ENCODE peak calls at places on chromosomes 13 and 19, in seven cellular contexts. One of them, this sample, is unnamed.

GRCh38 chr13:94968040-94968756 is 255.9 kb upstream of the SOX21 start:
- DNase-seq in pancreas: no peak
- DNase-seq in heart right ventricle: peak; percentile 3
- DNase-seq in breast epithelium: no peak
- DNase-seq in astrocyte of the cerebellum: no peak
- DNase-seq in WERI-Rb-1: peak; percentile 64
- DNase-seq in ovary: peak; percentile 27
- DNase-seq in this sample: peak; percentile 46

GRCh38 chr19:14561832-14562351 is 10.0 kb downstream of the NDUFB7 start:
- DNase-seq in pancreas: no peak
- DNase-seq in heart right ventricle: peak; percentile 57
- DNase-seq in ovary: no peak
- DNase-seq in WERI-Rb-1: no peak
- DNase-seq in breast epithelium: no peak
- DNase-seq in astrocyte of the cerebellum: no peak
- DNase-seq in this sample: no peak

GRCh38 chr19:42178791-42179500 is 38.5 kb downstream of the DEDD2 start:
- DNase-seq in ovary: no peak
- DNase-seq in pancreas: no peak
- DNase-seq in astrocyte of the cerebellum: no peak
- DNase-seq in WERI-Rb-1: peak; percentile 59
- DNase-seq in heart right ventricle: no peak
- DNase-seq in breast epithelium: no peak
- DNase-seq in this sample: peak; percentile 45

GRCh38 chr19:2476451-2477140 is 669 bp downstream of the GADD45B start:
- DNase-seq in WERI-Rb-1: peak; percentile 53
- DNase-seq in astrocyte of the cerebellum: no peak
- DNase-seq in heart right ventricle: peak; percentile 50
- DNase-seq in ovary: peak; percentile 61
- DNase-seq in breast epithelium: peak; percentile 62
- DNase-seq in pancreas: peak; percentile 64
- DNase-seq in this sample: no peak

GRCh38 chr13:73056054-73056962 is 2.5 kb upstream of the KLF5 start:
- DNase-seq in astrocyte of the cerebellum: peak; percentile 80
- DNase-seq in pancreas: no peak
- DNase-seq in breast epithelium: no peak
- DNase-seq in WERI-Rb-1: no peak
- DNase-seq in ovary: no peak
- DNase-seq in heart right ventricle: no peak
- DNase-seq in this sample: no peak

GRCh38 chr13:77868717-77869116 is 49.9 kb downstream of the EDNRB start:
- DNase-seq in WERI-Rb-1: no peak
- DNase-seq in ovary: no peak
- DNase-seq in breast epithelium: no peak
- DNase-seq in astrocyte of the cerebellum: no peak
- DNase-seq in pancreas: no peak
- DNase-seq in heart right ventricle: no peak
- DNase-seq in this sample: no peak

GRCh38 chr13:33743438-33744368 is 74.2 kb upstream of the RFC3 start:
- DNase-seq in breast epithelium: no peak
- DNase-seq in WERI-Rb-1: no peak
- DNase-seq in astrocyte of the cerebellum: no peak
- DNase-seq in ovary: no peak
- DNase-seq in pancreas: no peak
- DNase-seq in heart right ventricle: no peak
- DNase-seq in this sample: no peak

GRCh38 chr13:23674795-23675640 is 104.8 kb downstream of the TNFRSF19 start:
- DNase-seq in heart right ventricle: no peak
- DNase-seq in breast epithelium: no peak
- DNase-seq in ovary: no peak
- DNase-seq in pancreas: no peak
- DNase-seq in WERI-Rb-1: no peak
- DNase-seq in astrocyte of the cerebellum: peak; percentile 62
- DNase-seq in this sample: no peak

GRCh38 chr19:37691881-37692504 is 27.6 kb downstream of the ZNF607 start:
- DNase-seq in astrocyte of the cerebellum: peak; percentile 51
- DNase-seq in ovary: peak; percentile 87
- DNase-seq in WERI-Rb-1: peak; percentile 94
- DNase-seq in pancreas: peak; percentile 59
- DNase-seq in heart right ventricle: peak; percentile 89
- DNase-seq in breast epithelium: peak; percentile 66
- DNase-seq in this sample: peak; percentile 76
- TF ChIP-seq CTCF in astrocyte of the cerebellum: no peak
- TF ChIP-seq CTCF in ovary: no peak
- TF ChIP-seq CTCF in WERI-Rb-1: peak; percentile 41
- TF ChIP-seq CTCF in pancreas: no peak
- TF ChIP-seq CTCF in heart right ventricle: no peak
- TF ChIP-seq CTCF in breast epithelium: no peak
- TF ChIP-seq CTCF in this sample: no peak

DNA sequence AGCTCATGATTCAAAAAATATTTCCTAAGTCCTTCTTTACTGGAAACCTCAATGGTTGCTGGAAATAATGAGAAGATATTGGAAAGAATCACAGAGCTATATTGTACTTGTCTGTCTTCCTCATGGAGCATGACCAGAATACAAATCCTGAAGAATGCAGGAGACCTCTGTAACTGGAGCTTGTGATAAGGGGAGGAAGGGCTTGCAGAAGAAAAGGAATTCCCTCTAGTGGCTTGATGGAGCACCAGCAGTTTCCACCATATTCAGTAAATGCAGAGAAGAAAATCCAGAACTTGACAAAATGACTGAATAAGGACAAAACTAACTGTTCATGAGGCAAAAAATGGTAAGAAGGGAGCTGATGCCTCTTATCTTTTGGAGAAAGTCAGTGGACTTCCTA is 1333.1 kb downstream of the EFNB2 start:
- DNase-seq in ovary: no peak
- DNase-seq in WERI-Rb-1: peak; percentile 32
- DNase-seq in astrocyte of the cerebellum: peak; percentile 41
- DNase-seq in breast epithelium: no peak
- DNase-seq in pancreas: no peak
- DNase-seq in heart right ventricle: no peak
- DNase-seq in this sample: no peak
- TF ChIP-seq CTCF in ovary: no peak
- TF ChIP-seq CTCF in WERI-Rb-1: peak; percentile 84
- TF ChIP-seq CTCF in astrocyte of the cerebellum: peak; percentile 84
- TF ChIP-seq CTCF in breast epithelium: no peak
- TF ChIP-seq CTCF in pancreas: peak; percentile 31
- TF ChIP-seq CTCF in heart right ventricle: peak; percentile 51
- TF ChIP-seq CTCF in this sample: peak; percentile 81

GRCh38 chr19:8392017-8392591 is 1.9 kb downstream of the RAB11B start:
- DNase-seq in breast epithelium: no peak
- DNase-seq in WERI-Rb-1: no peak
- DNase-seq in pancreas: peak; percentile 61
- DNase-seq in astrocyte of the cerebellum: no peak
- DNase-seq in ovary: peak; percentile 51
- DNase-seq in heart right ventricle: peak; percentile 50
- DNase-seq in this sample: no peak
- TF ChIP-seq CTCF in breast epithelium: no peak
- TF ChIP-seq CTCF in WERI-Rb-1: no peak
- TF ChIP-seq CTCF in pancreas: no peak
- TF ChIP-seq CTCF in astrocyte of the cerebellum: no peak
- TF ChIP-seq CTCF in ovary: no peak
- TF ChIP-seq CTCF in heart right ventricle: no peak
- TF ChIP-seq CTCF in this sample: no peak

DNA sequence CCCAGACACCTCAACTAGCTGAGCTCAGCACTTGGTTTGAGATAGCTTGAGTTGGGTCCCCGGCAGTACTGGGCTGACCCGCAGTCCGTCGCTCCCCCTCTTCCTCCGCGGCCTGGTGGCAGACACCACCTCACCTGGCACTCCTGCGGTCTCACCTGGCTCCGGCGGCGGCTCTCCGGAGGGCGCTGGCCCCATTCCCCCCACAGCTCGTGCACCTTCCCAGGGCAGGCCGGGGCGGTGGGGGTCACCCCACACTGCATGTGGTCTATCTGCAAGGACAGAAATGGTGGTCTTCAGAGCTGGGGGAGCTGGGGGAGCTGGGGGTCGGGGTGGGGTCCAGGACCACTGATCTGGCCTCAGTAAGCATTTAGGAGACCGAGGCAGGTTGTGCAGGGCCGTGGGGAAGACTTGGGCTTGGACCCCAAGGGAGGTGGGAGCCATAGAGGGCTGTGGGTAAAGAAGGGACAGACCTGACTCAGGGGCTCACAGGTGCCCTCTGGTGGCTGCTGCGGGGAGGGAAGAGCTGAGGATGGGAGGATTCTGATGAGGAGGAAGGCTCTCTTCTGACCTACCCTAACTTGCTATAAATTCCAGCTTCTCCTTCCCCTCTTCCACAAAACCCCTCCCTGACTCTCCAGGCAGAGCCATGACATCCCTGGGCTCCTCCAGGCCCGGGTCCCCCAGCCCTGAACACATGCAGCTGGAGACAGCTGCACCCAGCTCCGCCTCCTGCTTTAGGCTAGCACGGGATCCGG is 6.7 kb upstream of the PLIN4 start:
- DNase-seq in WERI-Rb-1: peak; percentile 69
- DNase-seq in astrocyte of the cerebellum: no peak
- DNase-seq in ovary: peak; percentile 75
- DNase-seq in pancreas: peak; percentile 59
- DNase-seq in heart right ventricle: peak; percentile 74
- DNase-seq in breast epithelium: no peak
- DNase-seq in this sample: peak; percentile 77
- TF ChIP-seq CTCF in WERI-Rb-1: peak; percentile 94
- TF ChIP-seq CTCF in astrocyte of the cerebellum: peak; percentile 83
- TF ChIP-seq CTCF in ovary: peak; percentile 34
- TF ChIP-seq CTCF in pancreas: peak; percentile 54
- TF ChIP-seq CTCF in heart right ventricle: peak; percentile 69
- TF ChIP-seq CTCF in breast epithelium: no peak
- TF ChIP-seq CTCF in this sample: peak; percentile 54

GRCh38 chr19:16920816-16921529 is 32.2 kb downstream of the F2RL3 start:
- DNase-seq in pancreas: no peak
- DNase-seq in heart right ventricle: no peak
- DNase-seq in astrocyte of the cerebellum: peak; percentile 38
- DNase-seq in breast epithelium: no peak
- DNase-seq in ovary: no peak
- DNase-seq in WERI-Rb-1: no peak
- DNase-seq in this sample: no peak
- TF ChIP-seq CTCF in pancreas: no peak
- TF ChIP-seq CTCF in heart right ventricle: no peak
- TF ChIP-seq CTCF in astrocyte of the cerebellum: no peak
- TF ChIP-seq CTCF in breast epithelium: no peak
- TF ChIP-seq CTCF in ovary: no peak
- TF ChIP-seq CTCF in WERI-Rb-1: no peak
- TF ChIP-seq CTCF in this sample: no peak

GRCh38 chr13:52449323-52450011 is 967 bp downstream of the VPS36 start:
- DNase-seq in WERI-Rb-1: no peak
- DNase-seq in astrocyte of the cerebellum: no peak
- DNase-seq in pancreas: no peak
- DNase-seq in breast epithelium: no peak
- DNase-seq in heart right ventricle: no peak
- DNase-seq in ovary: no peak
- DNase-seq in this sample: no peak

GRCh38 chr13:52452470-52452869 is 2.0 kb upstream of the VPS36 start:
- DNase-seq in heart right ventricle: no peak
- DNase-seq in breast epithelium: no peak
- DNase-seq in ovary: no peak
- DNase-seq in pancreas: no peak
- DNase-seq in astrocyte of the cerebellum: no peak
- DNase-seq in WERI-Rb-1: no peak
- DNase-seq in this sample: no peak

GRCh38 chr13:52447815-52448552 is 2.5 kb downstream of the VPS36 start:
- DNase-seq in heart right ventricle: no peak
- DNase-seq in astrocyte of the cerebellum: no peak
- DNase-seq in ovary: no peak
- DNase-seq in WERI-Rb-1: no peak
- DNase-seq in pancreas: no peak
- DNase-seq in breast epithelium: no peak
- DNase-seq in this sample: no peak

GRCh38 chr13:52450012-52450792 is at the start of gene VPS36:
- DNase-seq in pancreas: peak; percentile 96
- DNase-seq in astrocyte of the cerebellum: peak; percentile 85
- DNase-seq in breast epithelium: peak; percentile 94
- DNase-seq in heart right ventricle: peak; percentile 98
- DNase-seq in WERI-Rb-1: peak; percentile 85
- DNase-seq in ovary: peak; percentile 97
- DNase-seq in this sample: peak; percentile 100

GRCh38 chr13:52450793-52451116 is 321 bp upstream of the VPS36 start:
- DNase-seq in breast epithelium: no peak
- DNase-seq in pancreas: no peak
- DNase-seq in WERI-Rb-1: no peak
- DNase-seq in heart right ventricle: no peak
- DNase-seq in ovary: no peak
- DNase-seq in astrocyte of the cerebellum: no peak
- DNase-seq in this sample: no peak
- TF ChIP-seq CTCF in breast epithelium: peak; percentile 1
- TF ChIP-seq CTCF in pancreas: no peak
- TF ChIP-seq CTCF in WERI-Rb-1: no peak
- TF ChIP-seq CTCF in heart right ventricle: no peak
- TF ChIP-seq CTCF in ovary: no peak
- TF ChIP-seq CTCF in astrocyte of the cerebellum: no peak
- TF ChIP-seq CTCF in this sample: peak; percentile 62

DNA sequence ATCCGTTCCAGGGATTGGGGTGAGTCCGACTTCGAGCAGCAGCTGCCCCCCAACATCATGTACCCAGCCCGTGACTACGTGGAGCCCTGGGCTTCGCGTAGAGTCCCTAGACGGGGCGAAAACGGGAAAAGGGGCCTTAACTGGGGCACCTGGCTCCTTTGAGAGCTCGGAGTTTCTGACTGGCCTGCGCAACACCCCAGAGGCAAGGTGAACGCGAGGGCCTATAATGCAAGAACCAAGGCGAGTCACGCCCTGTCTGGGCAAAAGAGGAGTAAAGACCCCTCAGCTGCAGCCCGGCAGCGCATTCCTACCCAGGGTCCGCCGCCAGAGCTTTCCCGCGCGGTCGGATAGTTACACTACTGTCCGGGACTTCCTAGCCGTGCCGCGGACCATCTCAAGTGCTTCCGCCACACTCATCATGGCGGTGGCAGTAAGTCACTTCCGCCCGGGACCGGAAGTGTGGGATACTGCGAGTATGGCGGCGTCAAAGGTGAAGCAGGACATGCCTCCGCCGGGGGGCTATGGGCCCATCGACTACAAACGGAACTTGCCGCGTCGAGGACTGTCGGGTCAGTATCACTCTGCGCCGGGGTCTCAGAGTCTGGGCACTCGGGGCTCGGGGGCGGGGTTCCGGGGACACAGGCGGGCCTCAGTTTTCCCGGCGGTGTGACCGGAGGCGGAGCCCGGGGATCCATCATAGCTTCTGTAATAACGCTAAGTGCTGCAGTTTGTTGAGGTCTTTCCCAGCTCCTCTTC is at the start of gene NDUFA13:
- DNase-seq in ovary: peak; percentile 93
- DNase-seq in WERI-Rb-1: peak; percentile 92
- DNase-seq in breast epithelium: peak; percentile 95
- DNase-seq in pancreas: peak; percentile 95
- DNase-seq in astrocyte of the cerebellum: peak; percentile 81
- DNase-seq in heart right ventricle: peak; percentile 93
- DNase-seq in this sample: peak; percentile 92
- TF ChIP-seq CTCF in ovary: peak; percentile 1
- TF ChIP-seq CTCF in WERI-Rb-1: peak; percentile 25
- TF ChIP-seq CTCF in breast epithelium: peak; percentile 5
- TF ChIP-seq CTCF in pancreas: no peak
- TF ChIP-seq CTCF in astrocyte of the cerebellum: no peak
- TF ChIP-seq CTCF in heart right ventricle: no peak
- TF ChIP-seq CTCF in this sample: no peak